ENCODE peak calls at places on chromosomes 11 and 22, in five cellular contexts. One of them, this sample, is unnamed.
A peak's percentile ranks its signal among the peaks of the same experiment; 100 is the strongest.

GRCh38 chr11:77747381-77747969 is 73.0 kb downstream of the RSF1 start:
- DNase-seq in heart right ventricle: no peak
- DNase-seq in cardiac muscle cell: peak; percentile 60
- DNase-seq in HCT116: no peak
- DNase-seq in mammary epithelial cell: no peak
- DNase-seq in this sample: no peak

GRCh38 chr11:125404811-125405481 is 91.1 kb downstream of the FEZ1 start:
- DNase-seq in heart right ventricle: peak; percentile 77
- DNase-seq in cardiac muscle cell: peak; percentile 66
- DNase-seq in HCT116: peak; percentile 21
- DNase-seq in mammary epithelial cell: peak; percentile 27
- DNase-seq in this sample: peak; percentile 45

GRCh38 chr22:31917227-31917921 is 27.0 kb upstream of the YWHAH start:
- DNase-seq in heart right ventricle: no peak
- DNase-seq in cardiac muscle cell: no peak
- DNase-seq in HCT116: no peak
- DNase-seq in mammary epithelial cell: no peak
- DNase-seq in this sample: no peak

GRCh38 chr22:46454233-46454909 is 83.0 kb downstream of the CELSR1 start:
- DNase-seq in heart right ventricle: no peak
- DNase-seq in cardiac muscle cell: no peak
- DNase-seq in HCT116: no peak
- DNase-seq in mammary epithelial cell: no peak
- DNase-seq in this sample: no peak

GRCh38 chr11:72551571-72551970 is 117.2 kb upstream of the CLPB start:
- DNase-seq in heart right ventricle: no peak
- DNase-seq in cardiac muscle cell: no peak
- DNase-seq in HCT116: no peak
- DNase-seq in mammary epithelial cell: no peak
- DNase-seq in this sample: no peak

GRCh38 chr11:104164028-104164520 is at the start of gene PDGFD:
- DNase-seq in heart right ventricle: peak; percentile 65
- DNase-seq in cardiac muscle cell: peak; percentile 89
- DNase-seq in HCT116: no peak
- DNase-seq in mammary epithelial cell: peak; percentile 67
- DNase-seq in this sample: peak; percentile 55

GRCh38 chr11:1139441-1140066 is 18.2 kb upstream of the MUC5AC start:
- DNase-seq in heart right ventricle: no peak
- DNase-seq in cardiac muscle cell: peak; percentile 31
- DNase-seq in HCT116: no peak
- DNase-seq in mammary epithelial cell: peak; percentile 20
- DNase-seq in this sample: peak; percentile 86

GRCh38 chr22:39225591-39225990 is 19.2 kb downstream of the PDGFB start:
- DNase-seq in heart right ventricle: no peak
- DNase-seq in cardiac muscle cell: no peak
- DNase-seq in HCT116: no peak
- DNase-seq in mammary epithelial cell: no peak
- DNase-seq in this sample: no peak

GRCh38 chr11:127275771-127276170 is 275.2 kb upstream of the KIRREL3 start:
- DNase-seq in heart right ventricle: no peak
- DNase-seq in cardiac muscle cell: no peak
- DNase-seq in HCT116: no peak
- DNase-seq in mammary epithelial cell: no peak
- DNase-seq in this sample: no peak

GRCh38 chr22:24436553-24436952 is 9.2 kb downstream of the ADORA2A start:
- DNase-seq in heart right ventricle: no peak
- DNase-seq in cardiac muscle cell: no peak
- DNase-seq in HCT116: no peak
- DNase-seq in mammary epithelial cell: no peak
- DNase-seq in this sample: no peak

GRCh38 chr11:68806931-68807844 is 34.5 kb downstream of the CPT1A start:
- DNase-seq in heart right ventricle: no peak
- DNase-seq in cardiac muscle cell: peak; percentile 84
- DNase-seq in HCT116: no peak
- DNase-seq in mammary epithelial cell: peak; percentile 17
- DNase-seq in this sample: peak; percentile 78

GRCh38 chr11:2653930-2654739 is 45.7 kb downstream of the KCNQ1OT1 start:
- DNase-seq in heart right ventricle: no peak
- DNase-seq in cardiac muscle cell: no peak
- DNase-seq in HCT116: no peak
- DNase-seq in mammary epithelial cell: no peak
- DNase-seq in this sample: no peak

GRCh38 chr22:38080847-38081635 is 2.9 kb downstream of the SLC16A8 start:
- DNase-seq in heart right ventricle: peak; percentile 59
- DNase-seq in cardiac muscle cell: peak; percentile 60
- DNase-seq in HCT116: no peak
- DNase-seq in mammary epithelial cell: no peak
- DNase-seq in this sample: no peak

GRCh38 chr11:35787626-35788025 is 125.1 kb downstream of the TRIM44 start:
- DNase-seq in heart right ventricle: no peak
- DNase-seq in cardiac muscle cell: no peak
- DNase-seq in HCT116: no peak
- DNase-seq in mammary epithelial cell: no peak
- DNase-seq in this sample: no peak

GRCh38 chr11:120612363-120613263 is 101.1 kb downstream of the GRIK4 start:
- DNase-seq in heart right ventricle: peak; percentile 21
- DNase-seq in cardiac muscle cell: peak; percentile 29
- DNase-seq in HCT116: no peak
- DNase-seq in mammary epithelial cell: no peak
- DNase-seq in this sample: peak; percentile 72

GRCh38 chr11:11155962-11156815 is 196.9 kb downstream of the CSNK2A3 start:
- DNase-seq in heart right ventricle: peak; percentile 26
- DNase-seq in cardiac muscle cell: peak; percentile 3
- DNase-seq in HCT116: peak; percentile 18
- DNase-seq in mammary epithelial cell: no peak
- DNase-seq in this sample: no peak

GRCh38 chr11:44774131-44774530 is 47.4 kb downstream of the TSPAN18 start:
- DNase-seq in heart right ventricle: peak; percentile 82
- DNase-seq in cardiac muscle cell: no peak
- DNase-seq in HCT116: no peak
- DNase-seq in mammary epithelial cell: no peak
- DNase-seq in this sample: peak; percentile 54

GRCh38 chr11:72228229-72228843 is 3.8 kb downstream of the INPPL1 start:
- DNase-seq in heart right ventricle: no peak
- DNase-seq in cardiac muscle cell: no peak
- DNase-seq in HCT116: no peak
- DNase-seq in mammary epithelial cell: peak; percentile 34
- DNase-seq in this sample: no peak

GRCh38 chr11:111067994-111068393 is 177.5 kb upstream of the POU2AF2 start:
- DNase-seq in heart right ventricle: no peak
- DNase-seq in cardiac muscle cell: no peak
- DNase-seq in HCT116: no peak
- DNase-seq in mammary epithelial cell: no peak
- DNase-seq in this sample: no peak

GRCh38 chr11:91261513-91261912 is 963.1 kb upstream of the FAT3 start:
- DNase-seq in heart right ventricle: no peak
- DNase-seq in cardiac muscle cell: no peak
- DNase-seq in HCT116: no peak
- DNase-seq in mammary epithelial cell: no peak
- DNase-seq in this sample: no peak

GRCh38 chr11:58900479-58901420 is 38.5 kb upstream of the GLYATL1 start:
- DNase-seq in heart right ventricle: peak; percentile 64
- DNase-seq in cardiac muscle cell: peak; percentile 88
- DNase-seq in HCT116: peak; percentile 80
- DNase-seq in mammary epithelial cell: peak; percentile 85
- DNase-seq in this sample: peak; percentile 59

GRCh38 chr11:2142762-2143202 is 3.6 kb upstream of the IGF2 start:
- DNase-seq in heart right ventricle: no peak
- DNase-seq in cardiac muscle cell: peak; percentile 25
- DNase-seq in HCT116: no peak
- DNase-seq in mammary epithelial cell: peak; percentile 89
- DNase-seq in this sample: peak; percentile 32

GRCh38 chr22:43421914-43422615 is 10.3 kb downstream of the MPPED1 start:
- DNase-seq in heart right ventricle: no peak
- DNase-seq in cardiac muscle cell: no peak
- DNase-seq in HCT116: no peak
- DNase-seq in mammary epithelial cell: no peak
- DNase-seq in this sample: no peak

GRCh38 chr22:50269573-50270301 is 443 bp downstream of the MAPK11 start:
- DNase-seq in heart right ventricle: peak; percentile 56
- DNase-seq in cardiac muscle cell: peak; percentile 63
- DNase-seq in HCT116: no peak
- DNase-seq in mammary epithelial cell: no peak
- DNase-seq in this sample: no peak

GRCh38 chr11:66547662-66548009 is 933 bp downstream of the ACTN3 start:
- DNase-seq in heart right ventricle: no peak
- DNase-seq in cardiac muscle cell: no peak
- DNase-seq in HCT116: no peak
- DNase-seq in mammary epithelial cell: no peak
- DNase-seq in this sample: no peak
- H3K4me3 ChIP-seq in heart right ventricle: no peak overlapping the region
- H3K4me3 ChIP-seq in cardiac muscle cell: peak overlapping the region; percentile 71
- H3K4me3 ChIP-seq in HCT116: no peak overlapping the region
- H3K4me3 ChIP-seq in mammary epithelial cell: no peak overlapping the region
- H3K4me3 ChIP-seq in this sample: no peak overlapping the region

GRCh38 chr11:130549393-130549999 is 101.1 kb downstream of the ADAMTS15 start:
- DNase-seq in heart right ventricle: no peak
- DNase-seq in cardiac muscle cell: no peak
- DNase-seq in HCT116: no peak
- DNase-seq in mammary epithelial cell: no peak
- DNase-seq in this sample: peak; percentile 28
- TF ChIP-seq CTCF in heart right ventricle: no peak
- TF ChIP-seq CTCF in cardiac muscle cell: no peak
- TF ChIP-seq CTCF in HCT116: no peak
- TF ChIP-seq CTCF in mammary epithelial cell: peak; percentile 17
- TF ChIP-seq CTCF in this sample: no peak

GRCh38 chr11:28140689-28141455 is 32.7 kb downstream of the METTL15 start:
- DNase-seq in heart right ventricle: no peak
- DNase-seq in cardiac muscle cell: no peak
- DNase-seq in HCT116: peak; percentile 27
- DNase-seq in mammary epithelial cell: peak; percentile 91
- DNase-seq in this sample: no peak

GRCh38 chr11:28137832-28138231 is 29.6 kb downstream of the METTL15 start:
- DNase-seq in heart right ventricle: no peak
- DNase-seq in cardiac muscle cell: no peak
- DNase-seq in HCT116: no peak
- DNase-seq in mammary epithelial cell: no peak
- DNase-seq in this sample: no peak

GRCh38 chr11:28144808-28145207 is 36.6 kb downstream of the METTL15 start:
- DNase-seq in heart right ventricle: no peak
- DNase-seq in cardiac muscle cell: peak; percentile 64
- DNase-seq in HCT116: no peak
- DNase-seq in mammary epithelial cell: peak; percentile 7
- DNase-seq in this sample: peak; percentile 7

GRCh38 chr11:28142724-28143123 is 34.5 kb downstream of the METTL15 start:
- DNase-seq in heart right ventricle: no peak
- DNase-seq in cardiac muscle cell: peak; percentile 39
- DNase-seq in HCT116: no peak
- DNase-seq in mammary epithelial cell: no peak
- DNase-seq in this sample: no peak

GRCh38 chr11:28139848-28140415 is 31.7 kb downstream of the METTL15 start:
- DNase-seq in heart right ventricle: no peak
- DNase-seq in cardiac muscle cell: no peak
- DNase-seq in HCT116: no peak
- DNase-seq in mammary epithelial cell: no peak
- DNase-seq in this sample: no peak
- H3K4me3 ChIP-seq in heart right ventricle: no peak overlapping the region
- H3K4me3 ChIP-seq in cardiac muscle cell: no peak overlapping the region
- H3K4me3 ChIP-seq in HCT116: no peak overlapping the region
- H3K4me3 ChIP-seq in mammary epithelial cell: no peak overlapping the region
- H3K4me3 ChIP-seq in this sample: no peak overlapping the region

DNA sequence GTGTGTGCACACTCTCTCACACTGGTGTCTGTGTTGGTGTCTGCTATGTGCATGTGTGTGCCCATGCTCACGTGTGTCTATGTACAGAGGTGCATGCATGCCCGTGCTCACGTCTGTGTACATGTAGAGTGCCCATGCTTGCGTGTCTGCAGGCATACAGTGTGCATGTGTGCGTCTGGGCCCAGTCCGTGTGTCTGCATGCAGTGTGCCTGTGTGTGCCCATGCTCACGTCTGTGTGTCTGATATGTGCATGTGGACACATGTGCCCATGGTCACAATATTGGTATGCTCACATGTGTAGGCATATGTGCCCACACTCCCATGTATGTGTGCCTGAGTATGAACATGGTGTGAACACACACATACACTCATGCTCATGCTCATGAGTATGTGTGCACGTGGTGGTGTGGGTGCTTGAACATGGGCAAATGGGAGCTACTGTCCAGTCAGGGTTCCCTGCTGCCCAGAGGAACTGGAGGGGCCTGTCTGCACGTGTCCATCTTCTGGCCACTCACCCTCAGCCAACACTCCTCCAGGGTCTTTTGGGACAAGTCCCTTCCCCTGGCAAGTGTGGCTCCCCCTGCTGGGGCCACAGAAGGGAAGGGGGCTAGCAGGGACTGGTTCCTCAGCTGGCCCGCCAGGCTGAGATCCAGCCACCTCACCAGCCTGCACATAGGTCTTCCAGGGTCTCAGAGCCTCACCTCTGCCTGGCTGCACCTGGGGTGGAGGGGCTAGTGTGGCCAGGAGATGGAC is 7.3 kb upstream of the TBX1 start:
- DNase-seq in heart right ventricle: no peak
- DNase-seq in cardiac muscle cell: no peak
- DNase-seq in HCT116: no peak
- DNase-seq in mammary epithelial cell: no peak
- DNase-seq in this sample: no peak
- TF ChIP-seq CTCF in heart right ventricle: no peak
- TF ChIP-seq CTCF in cardiac muscle cell: peak; percentile 14
- TF ChIP-seq CTCF in HCT116: peak; percentile 31
- TF ChIP-seq CTCF in mammary epithelial cell: no peak
- TF ChIP-seq CTCF in this sample: peak; percentile 14

DNA sequence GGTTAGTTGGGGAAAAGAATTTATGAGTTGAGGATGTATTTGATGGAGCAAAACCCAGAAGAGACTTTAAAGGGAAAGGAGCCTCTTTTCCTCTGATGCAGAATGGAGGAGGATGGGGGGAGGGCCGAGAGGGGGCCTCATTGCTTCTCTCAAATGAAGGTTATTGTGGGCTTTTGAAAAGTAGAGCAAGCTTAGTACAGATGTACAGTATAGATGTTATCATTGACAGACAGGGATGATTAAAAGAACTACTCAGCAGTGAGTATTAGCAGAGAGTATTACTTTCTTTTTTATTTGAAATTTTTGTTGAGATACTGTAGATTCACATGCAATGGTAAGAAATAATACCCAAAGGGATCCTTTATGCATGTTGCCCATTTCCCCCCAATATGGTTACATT is 98.1 kb downstream of the TEAD1 start:
- DNase-seq in heart right ventricle: no peak
- DNase-seq in cardiac muscle cell: no peak
- DNase-seq in HCT116: no peak
- DNase-seq in mammary epithelial cell: no peak
- DNase-seq in this sample: no peak
- H3K4me3 ChIP-seq in heart right ventricle: no peak overlapping the region
- H3K4me3 ChIP-seq in cardiac muscle cell: no peak overlapping the region
- H3K4me3 ChIP-seq in HCT116: no peak overlapping the region
- H3K4me3 ChIP-seq in mammary epithelial cell: no peak overlapping the region
- H3K4me3 ChIP-seq in this sample: no peak overlapping the region

DNA sequence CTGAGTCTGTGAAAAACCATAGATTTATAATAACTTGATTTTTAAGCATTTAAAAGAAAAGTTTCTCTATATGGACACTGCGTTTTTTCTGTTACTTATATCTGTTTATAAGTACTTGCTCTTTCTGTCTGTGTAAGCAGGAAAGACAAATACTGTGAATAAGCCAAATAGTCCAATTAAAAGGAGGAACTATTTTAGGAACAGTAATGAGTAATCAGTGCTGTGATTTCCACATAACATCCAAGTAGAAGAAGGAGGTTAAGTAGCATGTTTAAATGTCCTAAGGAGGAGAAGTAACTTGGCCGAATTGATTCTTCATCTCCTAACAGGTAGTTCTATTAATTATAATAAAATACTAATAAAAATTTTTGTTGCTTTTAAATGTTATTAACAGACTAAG is 40.8 kb downstream of the ZNF214 start:
- DNase-seq in heart right ventricle: no peak
- DNase-seq in cardiac muscle cell: no peak
- DNase-seq in HCT116: no peak
- DNase-seq in mammary epithelial cell: no peak
- DNase-seq in this sample: peak; percentile 38
- TF ChIP-seq CTCF in heart right ventricle: no peak
- TF ChIP-seq CTCF in cardiac muscle cell: no peak
- TF ChIP-seq CTCF in HCT116: no peak
- TF ChIP-seq CTCF in mammary epithelial cell: no peak
- TF ChIP-seq CTCF in this sample: no peak

This sample was measured in fibroblast of villous mesenchyme.